ENCODE peak calls at places on chromosomes 3 and 15, in eight cellular contexts. T is AG04449, I is A549, G is testis, F is IMR-90, O is cardiac fibroblast, P is left lung, X is endodermal cell. M is an unnamed sample.

GRCh38 chr15:60179786-60180391 is 175.8 kb downstream of the FOXB1 start:
- DNase-seq in T (peak), I (peak), G (peak), F (peak), O (peak), P (no peak), X (peak), M (peak)

GRCh38 chr3:27728195-27729087 is 6.3 kb upstream of the EOMES start:
- DNase-seq in T (no peak), I (no peak), G (no peak), F (no peak), O (peak), P (no peak), X (peak), M (no peak)

GRCh38 chr15:97929456-97930229 is 30.9 kb upstream of the ARRDC4 start:
- DNase-seq in T (no peak), I (no peak), G (no peak), F (no peak), O (no peak), P (no peak), X (no peak), M (no peak)

GRCh38 chr3:172334743-172335142 is 113.5 kb downstream of the GHSR start:
- DNase-seq in T (no peak), I (no peak), G (no peak), F (no peak), O (no peak), P (no peak), X (no peak), M (no peak)

GRCh38 chr15:32956006-32956405 is 238.2 kb downstream of the GREM1 start:
- DNase-seq in T (peak), I (peak), G (no peak), F (peak), O (peak), P (no peak), X (peak), M (peak)

GRCh38 chr3:162143181-162143580 is 646.6 kb downstream of the OTOL1 start:
- DNase-seq in T (no peak), I (no peak), G (no peak), F (peak), O (peak), P (no peak), X (no peak), M (no peak)

GRCh38 chr3:177693596-177693995 is 496.3 kb upstream of the TBL1XR1 start:
- DNase-seq in T (no peak), I (no peak), G (no peak), F (no peak), O (peak), P (no peak), X (no peak), M (no peak)

GRCh38 chr15:81338422-81339007 is 14.6 kb upstream of the STARD5 start:
- DNase-seq in T (peak), I (peak), G (no peak), F (peak), O (peak), P (no peak), X (no peak), M (peak)

GRCh38 chr15:74655424-74655823 is 39.8 kb downstream of the CLK3 start:
- DNase-seq in T (no peak), I (no peak), G (no peak), F (no peak), O (no peak), P (no peak), X (no peak), M (no peak)

GRCh38 chr3:187150599-187150998 is 11.3 kb upstream of the RPL39L start:
- DNase-seq in T (no peak), I (no peak), G (peak), F (no peak), O (no peak), P (no peak), X (peak), M (no peak)
- TF ChIP-seq CTCF in T (no peak), I (no peak), G (no peak), F (no peak), O (no peak), P (no peak), X (peak), M (no peak)

GRCh38 chr3:64073362-64073761 is 50.1 kb upstream of the PSMD6 start:
- DNase-seq in T (no peak), I (peak), G (peak), F (peak), O (no peak), P (no peak), X (no peak), M (no peak)
- TF ChIP-seq CTCF in T (no peak), I (no peak), G (no peak), F (no peak), O (no peak), P (no peak), X (no peak), M (no peak)

GRCh38 chr15:91152896-91153581 is 53.0 kb downstream of the SV2B start:
- DNase-seq in T (no peak), I (no peak), G (no peak), F (no peak), O (no peak), P (no peak), X (no peak), M (no peak)

GRCh38 chr15:91146728-91147127 is 46.7 kb downstream of the SV2B start:
- DNase-seq in T (no peak), I (no peak), G (no peak), F (no peak), O (no peak), P (no peak), X (no peak), M (no peak)

GRCh38 chr15:91150492-91151160 is 50.6 kb downstream of the SV2B start:
- DNase-seq in T (no peak), I (no peak), G (no peak), F (no peak), O (no peak), P (no peak), X (no peak), M (no peak)

GRCh38 chr15:91151781-91152563 is 51.9 kb downstream of the SV2B start:
- DNase-seq in T (no peak), I (no peak), G (peak), F (no peak), O (no peak), P (no peak), X (no peak), M (no peak)

DNA sequence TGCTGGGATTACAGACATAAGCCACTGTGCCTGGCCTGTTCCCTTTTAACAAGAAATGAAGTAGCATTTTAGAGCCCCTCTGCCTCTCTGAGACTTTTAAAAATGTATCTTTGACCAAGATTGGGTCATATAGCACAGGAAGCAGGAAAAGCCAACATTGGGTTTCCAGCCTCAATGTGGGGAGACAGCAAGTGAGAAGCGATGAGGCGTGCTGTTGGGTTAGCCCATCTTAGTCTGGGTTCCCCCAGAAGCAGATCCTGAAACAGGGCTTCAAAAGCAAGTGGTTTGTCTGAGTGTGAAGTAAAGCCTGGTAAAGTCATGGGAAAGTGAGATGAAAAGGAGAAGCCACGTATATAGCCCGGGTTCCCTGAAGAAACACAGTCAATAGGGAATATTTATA is 48.2 kb downstream of the SV2B start:
- DNase-seq in T (no peak), I (no peak), G (no peak), F (no peak), O (no peak), P (no peak), X (no peak), M (no peak)
- TF ChIP-seq CTCF in T (no peak), I (no peak), G (no peak), F (no peak), O (no peak), P (no peak), X (no peak), M (no peak)

GRCh38 chr15:40229316-40229715 is 9.5 kb upstream of the PAK6 start:
- DNase-seq in T (no peak), I (no peak), G (no peak), F (no peak), O (no peak), P (no peak), X (no peak), M (no peak)

GRCh38 chr15:40229956-40230355 is 8.9 kb upstream of the PAK6 start:
- DNase-seq in T (no peak), I (no peak), G (no peak), F (no peak), O (no peak), P (no peak), X (no peak), M (no peak)

GRCh38 chr15:40222146-40222545 is 16.7 kb upstream of the PAK6 start:
- DNase-seq in T (no peak), I (no peak), G (no peak), F (no peak), O (no peak), P (no peak), X (no peak), M (no peak)

GRCh38 chr15:40232625-40233070 is 6.2 kb upstream of the PAK6 start:
- DNase-seq in T (no peak), I (no peak), G (no peak), F (peak), O (no peak), P (no peak), X (peak), M (no peak)

GRCh38 chr15:40226739-40227138 is 12.1 kb upstream of the PAK6 start:
- DNase-seq in T (no peak), I (no peak), G (no peak), F (no peak), O (no peak), P (no peak), X (no peak), M (no peak)
- TF ChIP-seq CTCF in T (no peak), I (no peak), G (no peak), F (no peak), O (no peak), P (no peak), X (no peak), M (no peak)

GRCh38 chr15:51982770-51983103 is 11.2 kb upstream of the LEO1 start:
- DNase-seq in T (no peak), I (peak), G (no peak), F (no peak), O (no peak), P (no peak), X (no peak), M (no peak)

GRCh38 chr15:51982013-51982769 is 10.6 kb upstream of the LEO1 start:
- DNase-seq in T (no peak), I (peak), G (no peak), F (peak), O (peak), P (no peak), X (no peak), M (peak)
- TF ChIP-seq CTCF in T (peak), I (peak), G (peak), F (peak), O (peak), P (peak), X (peak), M (peak)